ENCODE peak calls at places on chromosomes 2 and 18, in four cellular contexts. K, T, A and G are unnamed samples.

GRCh38 chr2:8872821-8873432 is 35.5 kb upstream of the KIDINS220 start:
- DNase-seq in T (peak), K (peak), A (peak), G (peak)

GRCh38 chr2:85106489-85107180 is 26.6 kb upstream of the TCF7L1 start:
- DNase-seq in T (no peak), A (peak), K (peak), G (peak)

GRCh38 chr2:147860009-147860408 is 15.2 kb downstream of the ACVR2A start:
- DNase-seq in T (no peak), K (no peak), A (no peak), G (no peak)

GRCh38 chr2:237968048-237968862 is 1.4 kb downstream of the UBE2F start:
- DNase-seq in K (peak), A (peak), T (no peak), G (peak)

GRCh38 chr2:231795525-231796327 is 9.5 kb downstream of the COPS7B start:
- DNase-seq in A (peak), T (peak), K (peak), G (peak)

GRCh38 chr2:116510117-116510671 is 1304.3 kb upstream of the DDX18 start:
- DNase-seq in T (no peak), A (no peak), K (peak), G (no peak)

GRCh38 chr2:108613261-108614042 is 79.2 kb downstream of the LIMS1 start:
- DNase-seq in T (no peak), K (peak), A (no peak), G (no peak)

GRCh38 chr2:239136762-239137161 is 264.1 kb downstream of the HDAC4 start:
- DNase-seq in T (no peak), K (peak), A (no peak), G (no peak)

GRCh38 chr2:98577313-98577712 is 31.0 kb downstream of the COA5 start:
- DNase-seq in T (no peak), K (no peak), A (no peak), G (no peak)

GRCh38 chr2:95333888-95334338 is 36.8 kb downstream of the KCNIP3 start:
- DNase-seq in K (no peak), A (peak), T (no peak), G (peak)

GRCh38 chr2:15177103-15177502 is 384.0 kb downstream of the NBAS start:
- DNase-seq in A (no peak), K (peak), T (no peak), G (no peak)

GRCh38 chr2:31877008-31877407 is 133.8 kb downstream of the MEMO1 start:
- DNase-seq in A (peak), T (no peak), K (peak), G (no peak)

GRCh38 chr2:177265386-177265690 is 811 bp upstream of the NFE2L2 start:
- DNase-seq in A (peak), K (peak), T (peak), G (peak)

GRCh38 chr2:37468139-37468538 is 123.7 kb downstream of the QPCT start:
- DNase-seq in A (peak), T (no peak), K (peak), G (peak)

GRCh38 chr2:3265981-3266726 is 111.5 kb downstream of the EIPR1 start:
- DNase-seq in A (no peak), T (no peak), K (no peak), G (no peak)

GRCh38 chr18:64171576-64171975 is 22.7 kb upstream of the LINC00305 start:
- DNase-seq in A (no peak), K (peak), T (no peak), G (no peak)

GRCh38 chr18:45316127-45316526 is 299.1 kb upstream of the SLC14A2 start:
- DNase-seq in K (no peak), A (no peak), T (no peak), G (no peak)

GRCh38 chr18:75135158-75135725 is 73.7 kb downstream of the PTGR3 start:
- DNase-seq in T (no peak), A (no peak), K (no peak), G (no peak)

GRCh38 chr2:204538179-204539009 is 6.9 kb upstream of the PARD3B start:
- DNase-seq in K (peak), T (no peak), A (peak), G (peak)

GRCh38 chr2:85720533-85720932 is 26.4 kb downstream of the GNLY start:
- DNase-seq in K (no peak), A (no peak), T (no peak), G (no peak)

GRCh38 chr18:43662657-43663056 is 385.4 kb upstream of the SYT4 start:
- DNase-seq in T (peak), A (peak), K (peak), G (peak)

GRCh38 chr2:55169915-55170314 is 62.2 kb downstream of the CLHC1 start:
- DNase-seq in T (no peak), K (no peak), A (no peak), G (no peak)

GRCh38 chr2:145027073-145027459 is 507.1 kb upstream of the ZEB2 start:
- DNase-seq in K (peak), A (peak), T (no peak), G (peak)

GRCh38 chr2:147110962-147111361 is 733.9 kb upstream of the ACVR2A start:
- DNase-seq in K (no peak), T (no peak), A (no peak), G (no peak)

GRCh38 chr2:62304429-62305417 is 108.8 kb downstream of the B3GNT2 start:
- DNase-seq in T (no peak), K (peak), A (peak), G (no peak)

GRCh38 chr18:8809514-8809913 is 104.2 kb downstream of the MTCL1 start:
- DNase-seq in K (no peak), T (no peak), A (no peak), G (no peak)

GRCh38 chr2:156339110-156339847 is 6.8 kb upstream of the NR4A2 start:
- DNase-seq in K (no peak), T (peak), A (no peak), G (no peak)

GRCh38 chr2:173734686-173735308 is 230.4 kb downstream of the SP3 start:
- DNase-seq in K (peak), T (no peak), A (no peak), G (peak)

GRCh38 chr18:43692291-43692690 is 415.0 kb upstream of the SYT4 start:
- DNase-seq in A (peak), T (no peak), K (peak), G (peak)

GRCh38 chr2:18910843-18911242 is 321.5 kb upstream of the NT5C1B start:
- DNase-seq in A (peak), K (peak), T (no peak), G (peak)

GRCh38 chr2:237306787-237307170 is 107.2 kb downstream of the COL6A3 start:
- DNase-seq in A (no peak), K (no peak), T (no peak), G (no peak)

GRCh38 chr18:74896390-74896991 is 298.8 kb downstream of the ZNF407 start:
- DNase-seq in K (peak), A (no peak), T (no peak), G (no peak)